ENCODE peak calls at places on chromosomes 1 and 21, in ten cellular contexts. One of them, this sample, is unnamed.

GRCh38 chr1:235867903-235868469 is 1.3 kb upstream of the LYST start:
- DNase-seq in progenitor cell of endocrine pancreas: no peak
- DNase-seq in psoas muscle: no peak
- DNase-seq in body of pancreas: no peak
- DNase-seq in cardiac muscle cell: no peak
- DNase-seq in fibroblast of lung: no peak
- DNase-seq in pancreas: no peak
- DNase-seq in WERI-Rb-1: no peak
- DNase-seq in fibroblast of pulmonary artery: no peak
- DNase-seq in NB4: peak
- DNase-seq in this sample: no peak

GRCh38 chr21:42571391-42572150 is 57.9 kb downstream of the SLC37A1 start:
- DNase-seq in progenitor cell of endocrine pancreas: no peak
- DNase-seq in psoas muscle: no peak
- DNase-seq in body of pancreas: no peak
- DNase-seq in cardiac muscle cell: no peak
- DNase-seq in fibroblast of lung: no peak
- DNase-seq in pancreas: no peak
- DNase-seq in WERI-Rb-1: peak
- DNase-seq in fibroblast of pulmonary artery: no peak
- DNase-seq in NB4: no peak
- DNase-seq in this sample: no peak

GRCh38 chr1:6757719-6758435 is 27.4 kb upstream of the CAMTA1 start:
- DNase-seq in progenitor cell of endocrine pancreas: no peak
- DNase-seq in psoas muscle: no peak
- DNase-seq in body of pancreas: no peak
- DNase-seq in cardiac muscle cell: no peak
- DNase-seq in fibroblast of lung: no peak
- DNase-seq in pancreas: no peak
- DNase-seq in WERI-Rb-1: no peak
- DNase-seq in fibroblast of pulmonary artery: peak
- DNase-seq in NB4: no peak
- DNase-seq in this sample: no peak

GRCh38 chr1:202821467-202821866 is 10.7 kb downstream of the PCAT6 start:
- DNase-seq in progenitor cell of endocrine pancreas: no peak
- DNase-seq in psoas muscle: no peak
- DNase-seq in body of pancreas: no peak
- DNase-seq in cardiac muscle cell: peak
- DNase-seq in fibroblast of lung: no peak
- DNase-seq in pancreas: no peak
- DNase-seq in WERI-Rb-1: no peak
- DNase-seq in fibroblast of pulmonary artery: peak
- DNase-seq in NB4: no peak
- DNase-seq in this sample: no peak

GRCh38 chr1:158101944-158102343 is 78.8 kb upstream of the CD1D start:
- DNase-seq in progenitor cell of endocrine pancreas: no peak
- DNase-seq in psoas muscle: no peak
- DNase-seq in body of pancreas: no peak
- DNase-seq in cardiac muscle cell: no peak
- DNase-seq in fibroblast of lung: no peak
- DNase-seq in pancreas: no peak
- DNase-seq in WERI-Rb-1: no peak
- DNase-seq in fibroblast of pulmonary artery: peak
- DNase-seq in NB4: no peak
- DNase-seq in this sample: no peak

GRCh38 chr1:167627615-167627864 is 2.5 kb upstream of the RCSD1 start:
- DNase-seq in progenitor cell of endocrine pancreas: no peak
- DNase-seq in psoas muscle: no peak
- DNase-seq in body of pancreas: peak
- DNase-seq in cardiac muscle cell: no peak
- DNase-seq in fibroblast of lung: no peak
- DNase-seq in pancreas: no peak
- DNase-seq in WERI-Rb-1: no peak
- DNase-seq in fibroblast of pulmonary artery: no peak
- DNase-seq in NB4: no peak
- DNase-seq in this sample: no peak

GRCh38 chr1:69511426-69512192 is 56.1 kb upstream of the LRRC7 start:
- DNase-seq in progenitor cell of endocrine pancreas: no peak
- DNase-seq in psoas muscle: no peak
- DNase-seq in body of pancreas: no peak
- DNase-seq in cardiac muscle cell: no peak
- DNase-seq in fibroblast of lung: peak
- DNase-seq in pancreas: no peak
- DNase-seq in WERI-Rb-1: no peak
- DNase-seq in fibroblast of pulmonary artery: no peak
- DNase-seq in NB4: no peak
- DNase-seq in this sample: no peak

GRCh38 chr1:156502749-156503671 is 2.4 kb upstream of the MEF2D start:
- DNase-seq in progenitor cell of endocrine pancreas: no peak
- DNase-seq in psoas muscle: peak
- DNase-seq in body of pancreas: peak
- DNase-seq in cardiac muscle cell: peak
- DNase-seq in fibroblast of lung: peak
- DNase-seq in pancreas: no peak
- DNase-seq in WERI-Rb-1: no peak
- DNase-seq in fibroblast of pulmonary artery: peak
- DNase-seq in NB4: peak
- DNase-seq in this sample: no peak

DNA sequence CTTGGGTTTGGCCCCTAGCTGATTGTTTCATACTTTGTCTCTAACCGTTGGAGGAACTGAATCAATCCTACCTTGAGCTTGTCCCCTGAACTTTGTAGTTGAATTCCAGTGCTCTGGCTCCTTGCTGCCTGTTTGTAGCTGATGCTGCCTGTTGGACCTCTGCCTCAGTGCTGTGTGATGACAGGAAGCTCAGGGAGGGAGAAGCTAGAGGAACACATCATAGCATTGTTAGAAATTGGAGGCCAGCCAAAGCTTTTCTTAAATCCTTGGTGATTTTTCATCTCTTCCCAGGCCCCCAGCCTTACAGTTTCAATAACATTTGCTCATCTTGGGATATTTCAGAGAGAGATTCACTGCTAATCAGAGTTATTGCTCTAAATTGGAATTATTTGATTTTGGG is 34.0 kb downstream of the MACF1 start:
- DNase-seq in progenitor cell of endocrine pancreas: no peak
- DNase-seq in psoas muscle: no peak
- DNase-seq in body of pancreas: no peak
- DNase-seq in cardiac muscle cell: peak
- DNase-seq in fibroblast of lung: peak
- DNase-seq in pancreas: no peak
- DNase-seq in WERI-Rb-1: no peak
- DNase-seq in fibroblast of pulmonary artery: peak
- DNase-seq in NB4: no peak
- DNase-seq in this sample: no peak
- TF ChIP-seq CTCF in progenitor cell of endocrine pancreas: no peak
- TF ChIP-seq CTCF in psoas muscle: no peak
- TF ChIP-seq CTCF in body of pancreas: no peak
- TF ChIP-seq CTCF in cardiac muscle cell: no peak
- TF ChIP-seq CTCF in fibroblast of lung: no peak
- TF ChIP-seq CTCF in pancreas: no peak
- TF ChIP-seq CTCF in WERI-Rb-1: no peak
- TF ChIP-seq CTCF in fibroblast of pulmonary artery: no peak
- TF ChIP-seq CTCF in NB4: no peak
- TF ChIP-seq CTCF in this sample: no peak

DNA sequence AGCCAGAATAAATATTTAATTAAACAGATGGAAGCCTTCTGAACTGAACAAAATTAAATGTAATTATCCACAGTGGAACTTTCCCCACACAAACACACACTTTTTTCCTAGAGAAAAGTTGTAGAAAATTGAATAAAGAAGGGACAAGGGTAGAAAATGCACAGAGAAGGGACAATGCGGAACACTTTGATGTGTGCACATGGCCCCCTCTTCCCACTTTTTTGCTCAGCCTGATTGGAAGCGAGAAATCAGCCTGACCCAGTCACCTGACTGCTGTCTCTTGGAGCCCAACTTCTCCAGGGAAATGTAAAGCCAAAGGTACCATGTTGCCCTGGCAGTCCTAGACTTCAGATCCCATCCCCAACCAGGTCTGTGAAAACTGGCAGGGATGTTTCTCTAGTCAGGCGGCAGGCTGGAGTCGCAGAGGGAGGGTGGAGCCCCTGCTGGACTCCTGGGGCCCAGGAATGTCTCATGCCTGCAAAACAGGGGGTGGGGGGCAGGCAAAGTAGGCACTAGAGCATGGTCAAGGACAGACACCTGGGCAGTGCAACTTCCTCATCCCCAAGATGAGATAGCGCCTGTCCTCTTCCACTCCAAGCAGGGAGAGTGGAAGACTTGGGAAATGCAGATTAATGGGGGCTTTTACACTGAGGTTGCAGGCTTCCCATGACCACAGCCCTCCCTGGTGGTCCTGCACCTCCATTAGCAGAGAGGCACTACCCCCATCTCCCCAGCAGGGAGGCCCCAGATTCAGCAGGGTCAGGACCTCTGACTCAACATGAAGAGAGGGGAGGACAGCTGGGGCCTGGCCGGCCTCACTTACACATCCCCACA is 2.8 kb downstream of the CERS2 start:
- DNase-seq in progenitor cell of endocrine pancreas: no peak
- DNase-seq in psoas muscle: no peak
- DNase-seq in body of pancreas: peak
- DNase-seq in cardiac muscle cell: peak
- DNase-seq in fibroblast of lung: peak
- DNase-seq in pancreas: no peak
- DNase-seq in WERI-Rb-1: no peak
- DNase-seq in fibroblast of pulmonary artery: no peak
- DNase-seq in NB4: peak
- DNase-seq in this sample: no peak
- TF ChIP-seq CTCF in progenitor cell of endocrine pancreas: peak
- TF ChIP-seq CTCF in psoas muscle: no peak
- TF ChIP-seq CTCF in body of pancreas: no peak
- TF ChIP-seq CTCF in cardiac muscle cell: no peak
- TF ChIP-seq CTCF in fibroblast of lung: peak
- TF ChIP-seq CTCF in pancreas: no peak
- TF ChIP-seq CTCF in WERI-Rb-1: peak
- TF ChIP-seq CTCF in fibroblast of pulmonary artery: no peak
- TF ChIP-seq CTCF in NB4: no peak
- TF ChIP-seq CTCF in this sample: no peak

DNA sequence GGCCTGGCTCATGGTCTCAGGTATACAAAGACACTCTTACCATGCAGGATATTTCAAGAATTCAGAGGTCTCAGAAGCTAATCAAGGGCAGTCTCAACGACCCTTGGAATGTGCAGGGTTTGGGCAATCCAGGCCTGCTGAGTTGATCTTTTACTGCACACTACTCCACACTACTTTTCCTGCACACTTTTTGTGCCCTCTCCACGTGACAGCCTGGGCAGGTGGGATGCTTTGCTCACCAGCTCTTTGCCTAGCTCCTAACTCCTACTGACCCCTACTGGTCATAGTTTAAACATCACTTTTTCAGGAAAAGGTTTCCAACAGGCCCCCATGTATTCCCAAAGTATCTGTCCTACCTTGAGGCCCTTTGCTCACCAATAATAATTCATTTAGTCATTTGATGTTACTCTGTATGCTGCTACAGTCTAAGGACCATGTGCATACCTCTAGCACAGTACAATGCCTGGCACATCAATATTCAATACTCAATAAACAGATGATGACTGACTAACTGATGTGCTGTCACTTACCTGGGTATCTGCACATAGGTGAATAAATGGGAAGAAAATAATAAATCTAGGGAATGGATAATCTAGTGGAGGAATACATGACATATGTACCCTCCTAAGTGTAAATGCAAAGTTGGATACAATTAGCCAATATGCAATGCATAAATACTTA is 9.6 kb downstream of the DUSP23 start:
- DNase-seq in progenitor cell of endocrine pancreas: no peak
- DNase-seq in psoas muscle: no peak
- DNase-seq in body of pancreas: peak
- DNase-seq in cardiac muscle cell: peak
- DNase-seq in fibroblast of lung: peak
- DNase-seq in pancreas: no peak
- DNase-seq in WERI-Rb-1: peak
- DNase-seq in fibroblast of pulmonary artery: peak
- DNase-seq in NB4: peak
- DNase-seq in this sample: no peak
- TF ChIP-seq CTCF in progenitor cell of endocrine pancreas: peak
- TF ChIP-seq CTCF in psoas muscle: peak
- TF ChIP-seq CTCF in body of pancreas: peak
- TF ChIP-seq CTCF in cardiac muscle cell: peak
- TF ChIP-seq CTCF in fibroblast of lung: peak
- TF ChIP-seq CTCF in pancreas: peak
- TF ChIP-seq CTCF in WERI-Rb-1: peak
- TF ChIP-seq CTCF in fibroblast of pulmonary artery: peak
- TF ChIP-seq CTCF in NB4: peak
- TF ChIP-seq CTCF in this sample: no peak

GRCh38 chr1:182060877-182061276 is 635 bp downstream of the ZNF648 start:
- DNase-seq in progenitor cell of endocrine pancreas: no peak
- DNase-seq in psoas muscle: no peak
- DNase-seq in body of pancreas: no peak
- DNase-seq in cardiac muscle cell: no peak
- DNase-seq in fibroblast of lung: no peak
- DNase-seq in pancreas: no peak
- DNase-seq in WERI-Rb-1: no peak
- DNase-seq in fibroblast of pulmonary artery: no peak
- DNase-seq in NB4: no peak
- DNase-seq in this sample: no peak

GRCh38 chr1:182054698-182055326 is 6.7 kb downstream of the ZNF648 start:
- DNase-seq in progenitor cell of endocrine pancreas: no peak
- DNase-seq in psoas muscle: no peak
- DNase-seq in body of pancreas: peak
- DNase-seq in cardiac muscle cell: peak
- DNase-seq in fibroblast of lung: peak
- DNase-seq in pancreas: no peak
- DNase-seq in WERI-Rb-1: peak
- DNase-seq in fibroblast of pulmonary artery: no peak
- DNase-seq in NB4: peak
- DNase-seq in this sample: peak

GRCh38 chr1:182061597-182061996 is at the start of gene ZNF648:
- DNase-seq in progenitor cell of endocrine pancreas: no peak
- DNase-seq in psoas muscle: no peak
- DNase-seq in body of pancreas: no peak
- DNase-seq in cardiac muscle cell: no peak
- DNase-seq in fibroblast of lung: no peak
- DNase-seq in pancreas: no peak
- DNase-seq in WERI-Rb-1: no peak
- DNase-seq in fibroblast of pulmonary artery: no peak
- DNase-seq in NB4: no peak
- DNase-seq in this sample: no peak

GRCh38 chr1:182059936-182060335 is 1.6 kb downstream of the ZNF648 start:
- DNase-seq in progenitor cell of endocrine pancreas: no peak
- DNase-seq in psoas muscle: no peak
- DNase-seq in body of pancreas: no peak
- DNase-seq in cardiac muscle cell: no peak
- DNase-seq in fibroblast of lung: no peak
- DNase-seq in pancreas: no peak
- DNase-seq in WERI-Rb-1: no peak
- DNase-seq in fibroblast of pulmonary artery: no peak
- DNase-seq in NB4: no peak
- DNase-seq in this sample: no peak

DNA sequence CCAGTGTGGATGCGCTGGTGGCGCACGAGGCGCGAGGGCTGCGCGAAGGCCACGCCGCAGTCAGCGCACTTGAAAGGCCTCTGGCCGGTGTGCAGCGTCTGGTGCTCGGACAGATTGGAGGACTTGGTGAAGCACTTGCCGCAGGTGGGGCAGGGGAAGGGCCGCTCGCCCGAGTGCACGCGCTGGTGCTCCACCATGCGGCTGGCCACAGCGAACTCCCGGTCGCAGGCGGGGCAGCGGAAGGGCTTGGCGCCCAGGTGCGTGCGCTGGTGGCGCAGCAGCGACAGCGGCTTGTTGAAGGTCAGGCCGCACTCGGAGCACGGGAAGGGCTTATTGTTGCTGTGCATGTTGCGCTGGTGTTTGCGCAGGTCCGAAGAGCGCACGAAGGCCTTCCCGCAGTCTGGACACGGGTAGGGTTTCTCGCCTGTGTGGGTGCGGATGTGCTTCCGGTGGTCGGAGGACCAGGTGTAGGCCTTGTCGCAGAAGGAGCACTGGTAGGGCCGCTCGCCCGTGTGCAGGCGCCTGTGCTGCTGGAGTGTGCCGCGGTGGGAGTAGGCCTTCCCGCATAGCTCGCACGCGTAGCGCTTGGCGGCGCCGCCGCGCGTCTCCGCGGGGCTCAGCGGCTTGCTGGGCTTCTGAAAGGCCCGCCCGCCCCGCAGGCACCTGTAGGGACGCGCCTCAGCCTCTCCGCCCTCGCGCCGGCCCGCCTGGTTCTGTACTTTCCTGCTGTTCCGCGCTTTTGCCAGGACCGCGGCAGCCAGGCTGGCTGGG is 4.7 kb downstream of the ZNF648 start:
- DNase-seq in progenitor cell of endocrine pancreas: no peak
- DNase-seq in psoas muscle: no peak
- DNase-seq in body of pancreas: no peak
- DNase-seq in cardiac muscle cell: no peak
- DNase-seq in fibroblast of lung: no peak
- DNase-seq in pancreas: no peak
- DNase-seq in WERI-Rb-1: no peak
- DNase-seq in fibroblast of pulmonary artery: no peak
- DNase-seq in NB4: no peak
- DNase-seq in this sample: no peak
- TF ChIP-seq CTCF in progenitor cell of endocrine pancreas: no peak
- TF ChIP-seq CTCF in psoas muscle: no peak
- TF ChIP-seq CTCF in body of pancreas: no peak
- TF ChIP-seq CTCF in cardiac muscle cell: no peak
- TF ChIP-seq CTCF in fibroblast of lung: no peak
- TF ChIP-seq CTCF in pancreas: no peak
- TF ChIP-seq CTCF in WERI-Rb-1: no peak
- TF ChIP-seq CTCF in fibroblast of pulmonary artery: no peak
- TF ChIP-seq CTCF in NB4: no peak
- TF ChIP-seq CTCF in this sample: no peak

This sample was measured in omental fat pad.